ENCODE peak calls at places on chromosomes 16 and 17, in seven cellular contexts. J is fibroblast of mammary gland, B is A549, T is esophagus squamous epithelium, C is mammary epithelial cell, R is K562, M is bronchial epithelial cell. V is an unnamed sample.

GRCh38 chr16:84362410-84362809 is 5.9 kb upstream of the ATP2C2 start:
- DNase-seq in R (no peak), T (no peak), M (no peak), J (no peak), C (no peak), B (no peak), V (no peak)

GRCh38 chr16:86337138-86337537 is 173.2 kb upstream of the FOXF1 start:
- DNase-seq in T (no peak), J (no peak), C (no peak), R (no peak), B (no peak), M (no peak), V (no peak)

GRCh38 chr16:52993179-52993578 is 59.5 kb downstream of the CHD9NB start:
- DNase-seq in T (no peak), B (no peak), J (no peak), M (no peak), R (no peak), C (no peak), V (no peak)

GRCh38 chr16:77480671-77481315 is 46.0 kb upstream of the ADAMTS18 start:
- DNase-seq in T (no peak), M (no peak), C (no peak), J (no peak), R (no peak), B (no peak), V (no peak)

GRCh38 chr17:57645950-57646686 is 99.0 kb downstream of the CCDC182 start:
- DNase-seq in J (peak), B (no peak), T (no peak), M (peak), R (no peak), C (peak), V (peak)

GRCh38 chr16:727291-727977 is 528 bp downstream of the HAGHL start:
- DNase-seq in C (no peak), T (no peak), M (no peak), J (no peak), B (no peak), R (peak), V (no peak)

GRCh38 chr17:75757086-75757681 is 7.8 kb downstream of the GALK1 start:
- DNase-seq in B (no peak), R (no peak), C (no peak), J (no peak), M (no peak), T (no peak), V (no peak)

GRCh38 chr17:47708864-47709541 is 15.0 kb downstream of the TBKBP1 start:
- DNase-seq in B (no peak), R (no peak), T (no peak), C (no peak), J (peak), M (no peak), V (no peak)

GRCh38 chr17:41919165-41919817 is 540 bp upstream of the ACLY start:
- DNase-seq in M (peak), J (peak), B (peak), R (peak), T (no peak), C (no peak), V (peak)

GRCh38 chr16:89383095-89384003 is 107.0 kb downstream of the ANKRD11 start:
- DNase-seq in B (no peak), C (peak), T (no peak), M (peak), R (peak), J (peak), V (peak)

GRCh38 chr17:63919311-63919723 is 678 bp upstream of the GH1 start:
- DNase-seq in M (peak), R (peak), C (peak), B (peak), T (no peak), J (peak), V (peak)

GRCh38 chr17:74340470-74341023 is 14.5 kb downstream of the KIF19 start:
- DNase-seq in C (no peak), J (no peak), R (no peak), M (no peak), B (no peak), T (no peak), V (no peak)

GRCh38 chr16:30484887-30485286 is 12.3 kb downstream of the ITGAL start:
- DNase-seq in M (no peak), C (no peak), J (no peak), T (no peak), B (no peak), R (no peak), V (no peak)

GRCh38 chr17:79798296-79799173 is 1.7 kb upstream of the CBX8 start:
- DNase-seq in B (no peak), M (no peak), R (no peak), J (peak), C (no peak), T (no peak), V (no peak)

GRCh38 chr17:2023692-2024571 is 1.2 kb downstream of the RTN4RL1 start:
- DNase-seq in B (peak), T (no peak), J (peak), R (peak), C (peak), M (no peak), V (peak)
- H3K4me3 ChIP-seq in B (peak), T (peak), J (no peak), R (no peak), C (peak), M (peak), V (peak)

GRCh38 chr17:18143044-18143936 is 34.7 kb downstream of the MYO15A start:
- DNase-seq in R (peak), B (peak), J (peak), C (no peak), M (peak), T (no peak), V (peak)
- TF ChIP-seq CTCF in R (peak), B (peak), J (peak), C (peak), M (peak), T (no peak), V (peak)

GRCh38 chr17:81961554-81962498 is 839 bp upstream of the NOTUM start:
- DNase-seq in R (peak), M (no peak), T (no peak), J (no peak), B (no peak), C (no peak), V (no peak)
- H3K4me3 ChIP-seq in R (peak), M (no peak), T (no peak), J (no peak), B (peak), C (no peak), V (no peak)

GRCh38 chr17:14300628-14301278 is at the start of gene HS3ST3B1:
- DNase-seq in T (peak), J (peak), C (peak), B (peak), M (peak), R (peak), V (peak)
- TF ChIP-seq CTCF in T (no peak), J (no peak), C (no peak), B (no peak), M (no peak), R (no peak), V (peak)

GRCh38 chr17:2936771-2937321 is 126.6 kb downstream of the OR1D5 start:
- DNase-seq in T (no peak), C (no peak), M (no peak), J (no peak), R (no peak), B (no peak), V (no peak)
- H3K4me3 ChIP-seq in T (no peak), C (no peak), M (no peak), J (no peak), R (no peak), B (no peak), V (no peak)

GRCh38 chr16:11384184-11384955 is 39.1 kb downstream of the RMI2 start:
- DNase-seq in J (no peak), B (no peak), C (no peak), R (no peak), T (no peak), M (no peak), V (no peak)

GRCh38 chr16:11384956-11385586 is 39.8 kb downstream of the RMI2 start:
- DNase-seq in T (no peak), R (no peak), C (no peak), J (no peak), M (no peak), B (no peak), V (no peak)

GRCh38 chr16:11386054-11386680 is 40.9 kb downstream of the RMI2 start:
- DNase-seq in M (no peak), J (no peak), T (no peak), C (no peak), B (no peak), R (no peak), V (no peak)

GRCh38 chr16:11389083-11389482 is 43.8 kb downstream of the RMI2 start:
- DNase-seq in B (no peak), M (no peak), R (no peak), C (no peak), T (no peak), J (no peak), V (no peak)

DNA sequence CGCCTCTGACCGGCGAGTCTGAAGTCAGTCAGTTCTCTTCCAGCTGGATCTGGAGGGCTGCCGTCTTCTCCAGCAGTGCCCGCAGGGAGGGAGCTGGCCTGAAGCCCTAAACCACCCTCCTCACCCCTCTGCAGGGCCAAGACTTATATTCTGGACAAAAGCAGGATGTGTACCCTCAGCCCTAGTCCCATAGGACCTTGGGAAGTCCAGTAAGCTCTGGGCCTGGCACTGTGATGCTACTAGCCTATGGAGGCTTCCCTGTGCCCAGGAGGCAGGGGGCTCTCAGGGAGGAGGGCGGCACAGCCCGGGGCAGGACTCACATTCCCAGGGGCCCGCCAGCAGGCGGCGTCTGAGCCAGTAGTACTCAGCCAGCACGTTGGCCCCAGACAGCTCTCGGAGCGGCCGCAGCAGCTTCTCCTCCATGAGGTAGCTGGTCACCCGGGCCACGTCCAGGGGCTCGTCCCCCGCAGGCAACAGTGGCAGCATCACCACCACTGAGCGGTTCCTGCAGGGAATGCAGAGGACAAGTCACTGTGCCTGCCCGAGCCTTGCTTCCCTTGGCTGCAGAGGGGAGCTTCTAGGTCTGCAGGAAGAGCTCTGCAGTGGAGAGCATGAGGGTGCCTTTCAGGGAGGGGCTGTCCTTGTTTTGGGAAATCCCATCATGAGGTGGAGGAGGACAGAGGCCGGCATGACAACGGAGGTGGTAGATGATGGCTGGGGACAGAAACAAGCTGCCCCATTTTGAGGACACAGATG is 41.7 kb downstream of the RMI2 start:
- DNase-seq in M (no peak), T (no peak), B (peak), C (no peak), R (peak), J (no peak), V (no peak)
- TF ChIP-seq CTCF in M (peak), T (no peak), B (peak), C (no peak), R (peak), J (peak), V (no peak)